ENCODE peak calls at places on chromosomes 16 and 17, in ten cellular contexts. Z is esophagus muscularis mucosa, V is tibial nerve, P is sigmoid colon, E is ovary, C is transverse colon, L is K562, O is SK-N-SH, Q is GM12878, F is stomach. X is an unnamed sample.

GRCh38 chr16:54040975-54041374 is 245.6 kb downstream of the IRX3 start:
- DNase-seq in Z (no peak), V (no peak), P (no peak), E (no peak), C (no peak), L (no peak), O (no peak), Q (no peak), F (no peak), X (no peak)

GRCh38 chr16:9275386-9275785 is 183.9 kb downstream of the HAPSTR1 start:
- DNase-seq in Z (no peak), V (no peak), P (no peak), E (no peak), C (peak; percentile 34), L (no peak), O (no peak), Q (no peak), F (no peak), X (no peak)

GRCh38 chr17:40909755-40910154 is 24.7 kb upstream of the KRT20 start:
- DNase-seq in Z (no peak), V (no peak), P (no peak), E (no peak), C (no peak), L (no peak), O (no peak), Q (no peak), F (no peak), X (no peak)

GRCh38 chr17:7667616-7668406 is 17.1 kb downstream of the ATP1B2 start:
- DNase-seq in Z (no peak), V (no peak), P (no peak), E (no peak), C (no peak), L (no peak), O (no peak), Q (no peak), F (no peak), X (no peak)

GRCh38 chr16:48054881-48055601 is 100.8 kb downstream of the ABCC12 start:
- DNase-seq in Z (no peak), V (peak; percentile 50), P (no peak), E (peak; percentile 52), C (peak; percentile 22), L (peak; percentile 25), O (peak; percentile 73), Q (no peak), F (peak; percentile 47), X (no peak)

GRCh38 chr17:54451051-54451450 is 449.6 kb upstream of the TOM1L1 start:
- DNase-seq in Z (no peak), V (no peak), P (no peak), E (no peak), C (no peak), L (no peak), O (no peak), Q (no peak), F (no peak), X (no peak)

GRCh38 chr16:57795431-57795878 is 6.8 kb downstream of the KIFC3 start:
- DNase-seq in Z (no peak), V (no peak), P (peak; percentile 67), E (no peak), C (peak; percentile 38), L (peak; percentile 44), O (peak; percentile 80), Q (no peak), F (peak; percentile 73), X (no peak)

GRCh38 chr17:44084131-44084538 is 13.6 kb downstream of the G6PC3 start:
- DNase-seq in Z (no peak), V (no peak), P (no peak), E (no peak), C (no peak), L (peak; percentile 49), O (peak; percentile 78), Q (no peak), F (no peak), X (no peak)

GRCh38 chr16:68844211-68844564 is 857 bp downstream of the TANGO6 start:
- DNase-seq in Z (no peak), V (no peak), P (no peak), E (no peak), C (no peak), L (no peak), O (peak; percentile 17), Q (peak; percentile 1), F (no peak), X (no peak)

GRCh38 chr17:51527230-51527982 is 267.1 kb downstream of the UTP18 start:
- DNase-seq in Z (no peak), V (no peak), P (no peak), E (no peak), C (no peak), L (no peak), O (no peak), Q (no peak), F (no peak), X (no peak)

GRCh38 chr17:74605361-74605760 is 13.3 kb upstream of the CD300LD start:
- DNase-seq in Z (no peak), V (peak; percentile 35), P (peak; percentile 94), E (peak; percentile 62), C (peak; percentile 46), L (no peak), O (no peak), Q (no peak), F (no peak), X (peak; percentile 77)

GRCh38 chr17:2062571-2063183 is 7.8 kb downstream of the HIC1 start:
- DNase-seq in Z (peak; percentile 92), V (no peak), P (peak; percentile 75), E (peak; percentile 73), C (no peak), L (no peak), O (no peak), Q (no peak), F (no peak), X (peak; percentile 75)
- H3K4me3 ChIP-seq in Z (no peak overlapping the region), V (no peak overlapping the region), P (no peak overlapping the region), E (no peak overlapping the region), C (no peak overlapping the region), L (no peak overlapping the region), O (no peak overlapping the region), Q (no peak overlapping the region), F (no peak overlapping the region), X (no peak overlapping the region)

DNA sequence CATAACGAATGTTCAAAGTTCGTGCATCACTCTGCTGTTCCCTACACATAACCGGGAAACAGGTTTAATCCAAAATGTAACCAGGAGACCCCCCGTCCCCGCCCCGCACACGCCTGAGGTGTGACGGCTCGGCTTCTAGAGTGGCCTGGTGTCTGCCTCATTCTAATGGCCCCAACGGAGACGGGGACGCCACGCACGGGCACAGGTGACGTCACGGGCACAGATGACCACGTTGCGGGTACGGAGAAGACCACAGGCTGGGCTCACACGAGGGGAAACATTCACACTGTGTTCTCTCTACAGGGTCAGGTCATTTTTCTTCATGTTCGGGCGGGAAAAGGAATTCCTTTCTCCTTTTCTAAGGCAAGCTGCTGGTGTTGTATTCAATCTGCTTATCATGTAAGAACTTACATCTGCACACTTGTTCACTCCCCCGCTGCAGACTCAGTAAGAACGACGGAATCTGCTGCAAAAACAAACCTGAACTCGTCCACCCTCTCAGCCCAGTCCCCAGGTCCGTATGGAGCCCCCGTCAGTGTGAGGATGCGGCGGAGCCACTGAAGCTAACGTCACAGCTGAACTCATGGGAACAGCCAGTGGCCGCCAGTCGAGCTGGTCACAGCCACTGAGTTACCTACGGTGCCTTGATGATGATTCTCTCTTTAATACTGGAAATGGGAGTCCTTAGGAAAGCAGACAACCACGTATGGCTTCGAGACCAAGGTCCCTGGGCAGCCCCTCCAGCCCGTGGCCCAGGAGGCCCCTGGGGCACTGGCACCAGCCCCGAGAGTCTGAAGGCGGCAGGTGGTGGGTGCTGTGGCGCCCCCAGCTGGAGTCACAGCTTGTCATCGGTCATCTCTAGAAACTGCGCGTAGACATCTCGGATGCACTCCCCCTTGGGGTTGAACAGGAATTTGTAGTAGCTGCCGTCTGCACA is 32.9 kb downstream of the WDR45B start:
- DNase-seq in Z (no peak), V (no peak), P (no peak), E (peak; percentile 75), C (no peak), L (no peak), O (no peak), Q (no peak), F (no peak), X (no peak)
- H3K36me3 ChIP-seq in Z (peaks cover 65% of the 10 kb centered on the region), V (no peaks in the 10 kb centered on the region), P (peaks cover 49% of the 10 kb centered on the region), E (no peaks in the 10 kb centered on the region), C (peaks cover 46% of the 10 kb centered on the region), L (peaks cover 66% of the 10 kb centered on the region), O (peaks cover 55% of the 10 kb centered on the region), Q (peaks cover 17% of the 10 kb centered on the region), F (peaks cover 89% of the 10 kb centered on the region), X (peaks cover 79% of the 10 kb centered on the region)

GRCh38 chr17:1040216-1040600 is 43.3 kb downstream of the TIMM22 start:
- DNase-seq in Z (no peak), V (peak; percentile 32), P (no peak), E (no peak), C (no peak), L (no peak), O (no peak), Q (no peak), F (no peak), X (no peak)

GRCh38 chr17:1042486-1042885 is 45.6 kb downstream of the TIMM22 start:
- DNase-seq in Z (no peak), V (no peak), P (peak; percentile 43), E (no peak), C (no peak), L (no peak), O (no peak), Q (no peak), F (no peak), X (no peak)

GRCh38 chr17:1041746-1042145 is 44.8 kb downstream of the TIMM22 start:
- DNase-seq in Z (no peak), V (no peak), P (peak; percentile 54), E (no peak), C (no peak), L (no peak), O (no peak), Q (no peak), F (no peak), X (no peak)

GRCh38 chr17:1045456-1045855 is 48.5 kb downstream of the TIMM22 start:
- DNase-seq in Z (no peak), V (no peak), P (peak; percentile 49), E (no peak), C (no peak), L (no peak), O (no peak), Q (no peak), F (no peak), X (no peak)

DNA sequence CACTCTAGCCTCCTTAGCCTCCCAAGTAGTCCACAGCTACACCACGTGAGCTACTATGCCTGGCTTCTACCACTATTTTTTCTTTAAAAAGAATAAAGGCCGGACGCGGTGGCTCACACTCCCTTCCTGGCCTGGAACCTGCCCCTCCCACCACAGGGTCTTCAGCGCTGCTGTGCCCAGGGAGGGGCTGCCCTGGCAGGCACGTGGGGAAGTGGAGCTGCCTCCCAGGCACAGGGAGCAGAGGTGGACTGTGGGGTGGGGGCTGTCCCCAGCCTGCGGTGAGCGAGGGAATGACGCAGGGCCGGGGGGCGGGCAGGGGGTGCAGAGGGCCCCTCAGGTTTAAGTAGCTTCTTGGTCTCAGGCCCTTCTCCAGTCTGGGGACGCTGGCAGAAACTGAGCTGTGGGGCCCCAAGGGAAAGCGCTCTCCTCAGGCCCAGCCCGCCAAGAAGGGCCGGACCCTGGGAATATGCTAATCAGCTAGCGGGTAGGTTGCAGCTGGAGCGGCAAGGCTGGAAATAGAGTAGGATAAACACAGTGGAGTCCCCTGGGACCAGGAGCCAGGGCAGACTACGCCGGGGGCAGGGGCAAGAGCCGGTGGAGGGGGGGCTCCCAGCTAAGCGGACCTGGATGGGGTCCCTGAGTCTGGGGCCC is 46.8 kb downstream of the TIMM22 start:
- DNase-seq in Z (no peak), V (no peak), P (peak; percentile 81), E (peak; percentile 67), C (no peak), L (no peak), O (no peak), Q (no peak), F (no peak), X (no peak)
- TF ChIP-seq EP300 in Z (no peak), V (no peak), P (no peak), E (no peak), C (no peak), L (no peak), O (no peak), Q (no peak), F (no peak), X (no peak)

GRCh38 chr17:81898885-81899284 is 3.2 kb upstream of the NPB start:
- DNase-seq in Z (no peak), V (no peak), P (no peak), E (no peak), C (no peak), L (no peak), O (no peak), Q (no peak), F (no peak), X (no peak)
- H3K4me3 ChIP-seq in Z (no peak overlapping the region), V (no peak overlapping the region), P (no peak overlapping the region), E (no peak overlapping the region), C (no peak overlapping the region), L (no peak overlapping the region), O (no peak overlapping the region), Q (no peak overlapping the region), F (no peak overlapping the region), X (no peak overlapping the region)

X was measured in suprapubic skin.